ENCODE peak calls at places on chromosomes 4 and X, in nine cellular contexts. One of them, this sample, is unnamed. For H3K36me3 and H3K4me1, the result is how much of the 10 kb centered on the place peaks cover.

GRCh38 chrX:48648299-48648698 is 35.3 kb upstream of the WAS start:
- DNase-seq in tibial artery: peak
- DNase-seq in tibial nerve: peak
- DNase-seq in fibroblast of lung: peak
- DNase-seq in mesenchymal stem cell: peak
- DNase-seq in right lobe of liver: no peak
- DNase-seq in SK-N-SH: peak
- DNase-seq in CD4-positive, alpha-beta memory T cell: peak
- DNase-seq in prostate gland: no peak
- DNase-seq in this sample: peak

GRCh38 chr4:81635747-81636146 is 164.0 kb upstream of the RASGEF1B start:
- DNase-seq in tibial artery: peak
- DNase-seq in tibial nerve: peak
- DNase-seq in fibroblast of lung: no peak
- DNase-seq in mesenchymal stem cell: no peak
- DNase-seq in right lobe of liver: peak
- DNase-seq in SK-N-SH: no peak
- DNase-seq in CD4-positive, alpha-beta memory T cell: no peak
- DNase-seq in prostate gland: no peak
- DNase-seq in this sample: no peak

GRCh38 chr4:61408163-61408562 is 208.0 kb downstream of the ADGRL3 start:
- DNase-seq in tibial artery: no peak
- DNase-seq in tibial nerve: no peak
- DNase-seq in fibroblast of lung: no peak
- DNase-seq in mesenchymal stem cell: no peak
- DNase-seq in right lobe of liver: no peak
- DNase-seq in SK-N-SH: no peak
- DNase-seq in CD4-positive, alpha-beta memory T cell: no peak
- DNase-seq in prostate gland: no peak
- DNase-seq in this sample: no peak

GRCh38 chr4:6695660-6696581 is 2.2 kb downstream of the S100P start:
- DNase-seq in tibial artery: no peak
- DNase-seq in tibial nerve: no peak
- DNase-seq in fibroblast of lung: no peak
- DNase-seq in mesenchymal stem cell: peak
- DNase-seq in right lobe of liver: peak
- DNase-seq in SK-N-SH: peak
- DNase-seq in CD4-positive, alpha-beta memory T cell: peak
- DNase-seq in prostate gland: peak
- DNase-seq in this sample: no peak

GRCh38 chr4:22458112-22458511 is 57.8 kb downstream of the ADGRA3 start:
- DNase-seq in tibial artery: no peak
- DNase-seq in tibial nerve: no peak
- DNase-seq in fibroblast of lung: no peak
- DNase-seq in mesenchymal stem cell: no peak
- DNase-seq in right lobe of liver: no peak
- DNase-seq in SK-N-SH: no peak
- DNase-seq in CD4-positive, alpha-beta memory T cell: no peak
- DNase-seq in prostate gland: no peak
- DNase-seq in this sample: no peak

GRCh38 chrX:13864264-13864663 is 47.4 kb upstream of the GPM6B start:
- DNase-seq in tibial artery: no peak
- DNase-seq in tibial nerve: no peak
- DNase-seq in fibroblast of lung: peak
- DNase-seq in mesenchymal stem cell: no peak
- DNase-seq in right lobe of liver: no peak
- DNase-seq in SK-N-SH: no peak
- DNase-seq in CD4-positive, alpha-beta memory T cell: no peak
- DNase-seq in prostate gland: no peak
- DNase-seq in this sample: no peak

GRCh38 chr4:20412072-20412471 is 160.4 kb downstream of the SLIT2 start:
- DNase-seq in tibial artery: no peak
- DNase-seq in tibial nerve: no peak
- DNase-seq in fibroblast of lung: no peak
- DNase-seq in mesenchymal stem cell: no peak
- DNase-seq in right lobe of liver: no peak
- DNase-seq in SK-N-SH: no peak
- DNase-seq in CD4-positive, alpha-beta memory T cell: no peak
- DNase-seq in prostate gland: no peak
- DNase-seq in this sample: no peak

GRCh38 chr4:176814770-176815169 is 22.0 kb upstream of the VEGFC start:
- DNase-seq in tibial artery: no peak
- DNase-seq in tibial nerve: no peak
- DNase-seq in fibroblast of lung: no peak
- DNase-seq in mesenchymal stem cell: no peak
- DNase-seq in right lobe of liver: no peak
- DNase-seq in SK-N-SH: no peak
- DNase-seq in CD4-positive, alpha-beta memory T cell: no peak
- DNase-seq in prostate gland: no peak
- DNase-seq in this sample: no peak

GRCh38 chrX:152600853-152601635 is 36.7 kb upstream of the GABRQ start:
- DNase-seq in tibial artery: no peak
- DNase-seq in tibial nerve: no peak
- DNase-seq in fibroblast of lung: no peak
- DNase-seq in mesenchymal stem cell: no peak
- DNase-seq in right lobe of liver: no peak
- DNase-seq in SK-N-SH: peak
- DNase-seq in CD4-positive, alpha-beta memory T cell: no peak
- DNase-seq in prostate gland: no peak
- DNase-seq in this sample: no peak

GRCh38 chr4:78962597-78963115 is 23.4 kb upstream of the PAQR3 start:
- DNase-seq in tibial artery: no peak
- DNase-seq in tibial nerve: no peak
- DNase-seq in fibroblast of lung: peak
- DNase-seq in mesenchymal stem cell: no peak
- DNase-seq in right lobe of liver: no peak
- DNase-seq in SK-N-SH: no peak
- DNase-seq in CD4-positive, alpha-beta memory T cell: no peak
- DNase-seq in prostate gland: no peak
- DNase-seq in this sample: no peak

GRCh38 chrX:35046646-35047231 is 104.1 kb downstream of the FAM47B start:
- DNase-seq in tibial artery: no peak
- DNase-seq in tibial nerve: no peak
- DNase-seq in fibroblast of lung: no peak
- DNase-seq in mesenchymal stem cell: peak
- DNase-seq in right lobe of liver: no peak
- DNase-seq in SK-N-SH: no peak
- DNase-seq in CD4-positive, alpha-beta memory T cell: no peak
- DNase-seq in prostate gland: no peak
- DNase-seq in this sample: peak

GRCh38 chr4:169305651-169306050 is 34.9 kb upstream of the SH3RF1 start:
- DNase-seq in tibial artery: no peak
- DNase-seq in tibial nerve: no peak
- DNase-seq in fibroblast of lung: no peak
- DNase-seq in mesenchymal stem cell: peak
- DNase-seq in right lobe of liver: no peak
- DNase-seq in SK-N-SH: no peak
- DNase-seq in CD4-positive, alpha-beta memory T cell: no peak
- DNase-seq in prostate gland: no peak
- DNase-seq in this sample: no peak

GRCh38 chrX:23554304-23554703 is 113.0 kb upstream of the PRDX4 start:
- DNase-seq in tibial artery: no peak
- DNase-seq in tibial nerve: peak
- DNase-seq in fibroblast of lung: peak
- DNase-seq in mesenchymal stem cell: peak
- DNase-seq in right lobe of liver: no peak
- DNase-seq in SK-N-SH: peak
- DNase-seq in CD4-positive, alpha-beta memory T cell: no peak
- DNase-seq in prostate gland: peak
- DNase-seq in this sample: peak

GRCh38 chr4:156933633-156934258 is 37.9 kb downstream of the PDGFC start:
- DNase-seq in tibial artery: no peak
- DNase-seq in tibial nerve: no peak
- DNase-seq in fibroblast of lung: peak
- DNase-seq in mesenchymal stem cell: peak
- DNase-seq in right lobe of liver: no peak
- DNase-seq in SK-N-SH: no peak
- DNase-seq in CD4-positive, alpha-beta memory T cell: no peak
- DNase-seq in prostate gland: no peak
- DNase-seq in this sample: no peak

GRCh38 chrX:12013220-12013619 is 125.1 kb upstream of the FRMPD4 start:
- DNase-seq in tibial artery: no peak
- DNase-seq in tibial nerve: no peak
- DNase-seq in fibroblast of lung: peak
- DNase-seq in mesenchymal stem cell: peak
- DNase-seq in right lobe of liver: no peak
- DNase-seq in SK-N-SH: no peak
- DNase-seq in CD4-positive, alpha-beta memory T cell: no peak
- DNase-seq in prostate gland: no peak
- DNase-seq in this sample: peak

GRCh38 chr4:159235779-159236368 is 133.0 kb downstream of the RAPGEF2 start:
- DNase-seq in tibial artery: no peak
- DNase-seq in tibial nerve: no peak
- DNase-seq in fibroblast of lung: no peak
- DNase-seq in mesenchymal stem cell: peak
- DNase-seq in right lobe of liver: no peak
- DNase-seq in SK-N-SH: no peak
- DNase-seq in CD4-positive, alpha-beta memory T cell: no peak
- DNase-seq in prostate gland: no peak
- DNase-seq in this sample: no peak
- H3K27ac ChIP-seq in tibial artery: no peak
- H3K27ac ChIP-seq in tibial nerve: no peak
- H3K27ac ChIP-seq in fibroblast of lung: no peak
- H3K27ac ChIP-seq in mesenchymal stem cell: no peak
- H3K27ac ChIP-seq in right lobe of liver: no peak
- H3K27ac ChIP-seq in SK-N-SH: no peak
- H3K27ac ChIP-seq in CD4-positive, alpha-beta memory T cell: no peak
- H3K27ac ChIP-seq in prostate gland: no peak
- H3K27ac ChIP-seq in this sample: no peak

GRCh38 chr4:139039044-139039443 is 23.5 kb downstream of the NOCT start:
- DNase-seq in tibial artery: no peak
- DNase-seq in tibial nerve: no peak
- DNase-seq in fibroblast of lung: no peak
- DNase-seq in mesenchymal stem cell: no peak
- DNase-seq in right lobe of liver: no peak
- DNase-seq in SK-N-SH: no peak
- DNase-seq in CD4-positive, alpha-beta memory T cell: no peak
- DNase-seq in prostate gland: no peak
- DNase-seq in this sample: no peak

DNA sequence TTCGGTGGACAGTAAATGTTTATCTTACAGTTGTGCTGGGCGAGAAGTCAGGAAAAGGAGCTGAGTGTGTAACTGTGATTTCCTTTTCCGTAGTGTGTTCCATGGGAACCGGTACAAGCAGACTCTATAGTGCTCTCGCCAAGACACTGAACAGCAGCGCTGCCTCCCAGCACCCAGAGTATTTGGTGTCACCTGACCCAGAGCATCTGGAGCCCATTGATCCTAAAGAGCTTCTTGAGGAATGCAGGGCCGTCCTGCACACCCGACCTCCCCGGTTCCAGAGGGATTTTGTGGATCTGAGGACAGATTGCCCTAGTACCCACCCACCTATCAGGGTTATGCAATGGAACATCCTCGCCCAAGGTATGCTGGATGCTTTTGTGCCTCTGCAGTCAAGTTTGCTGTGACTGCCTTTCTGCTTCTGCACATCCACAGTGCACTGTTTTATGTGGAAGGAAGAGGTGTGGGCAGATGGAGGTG is 27.4 kb downstream of the NOCT start:
- DNase-seq in tibial artery: no peak
- DNase-seq in tibial nerve: peak
- DNase-seq in fibroblast of lung: peak
- DNase-seq in mesenchymal stem cell: no peak
- DNase-seq in right lobe of liver: no peak
- DNase-seq in SK-N-SH: no peak
- DNase-seq in CD4-positive, alpha-beta memory T cell: no peak
- DNase-seq in prostate gland: no peak
- DNase-seq in this sample: no peak
- H3K36me3 ChIP-seq in tibial artery: under half
- H3K36me3 ChIP-seq in tibial nerve: under half
- H3K36me3 ChIP-seq in fibroblast of lung: under half
- H3K36me3 ChIP-seq in mesenchymal stem cell: under half
- H3K36me3 ChIP-seq in right lobe of liver: under half
- H3K36me3 ChIP-seq in SK-N-SH: under half
- H3K36me3 ChIP-seq in CD4-positive, alpha-beta memory T cell: under half
- H3K36me3 ChIP-seq in prostate gland: under half
- H3K36me3 ChIP-seq in this sample: half or more

GRCh38 chr4:13264126-13264525 is 220.0 kb downstream of the RAB28 start:
- DNase-seq in tibial artery: no peak
- DNase-seq in tibial nerve: no peak
- DNase-seq in fibroblast of lung: no peak
- DNase-seq in mesenchymal stem cell: peak
- DNase-seq in right lobe of liver: no peak
- DNase-seq in SK-N-SH: no peak
- DNase-seq in CD4-positive, alpha-beta memory T cell: no peak
- DNase-seq in prostate gland: no peak
- DNase-seq in this sample: no peak

GRCh38 chr4:13268713-13269112 is 215.4 kb downstream of the RAB28 start:
- DNase-seq in tibial artery: no peak
- DNase-seq in tibial nerve: no peak
- DNase-seq in fibroblast of lung: no peak
- DNase-seq in mesenchymal stem cell: no peak
- DNase-seq in right lobe of liver: no peak
- DNase-seq in SK-N-SH: no peak
- DNase-seq in CD4-positive, alpha-beta memory T cell: no peak
- DNase-seq in prostate gland: no peak
- DNase-seq in this sample: no peak

GRCh38 chr4:13266687-13267086 is 217.5 kb downstream of the RAB28 start:
- DNase-seq in tibial artery: no peak
- DNase-seq in tibial nerve: no peak
- DNase-seq in fibroblast of lung: no peak
- DNase-seq in mesenchymal stem cell: peak
- DNase-seq in right lobe of liver: no peak
- DNase-seq in SK-N-SH: no peak
- DNase-seq in CD4-positive, alpha-beta memory T cell: no peak
- DNase-seq in prostate gland: no peak
- DNase-seq in this sample: peak

GRCh38 chr4:13267091-13267490 is 217.0 kb downstream of the RAB28 start:
- DNase-seq in tibial artery: no peak
- DNase-seq in tibial nerve: no peak
- DNase-seq in fibroblast of lung: no peak
- DNase-seq in mesenchymal stem cell: peak
- DNase-seq in right lobe of liver: no peak
- DNase-seq in SK-N-SH: no peak
- DNase-seq in CD4-positive, alpha-beta memory T cell: no peak
- DNase-seq in prostate gland: no peak
- DNase-seq in this sample: peak

GRCh38 chr4:13268165-13268564 is 216.0 kb downstream of the RAB28 start:
- DNase-seq in tibial artery: no peak
- DNase-seq in tibial nerve: no peak
- DNase-seq in fibroblast of lung: no peak
- DNase-seq in mesenchymal stem cell: no peak
- DNase-seq in right lobe of liver: no peak
- DNase-seq in SK-N-SH: no peak
- DNase-seq in CD4-positive, alpha-beta memory T cell: no peak
- DNase-seq in prostate gland: no peak
- DNase-seq in this sample: no peak
- H3K4me1 ChIP-seq in tibial artery: under half
- H3K4me1 ChIP-seq in tibial nerve: under half
- H3K4me1 ChIP-seq in fibroblast of lung: under half
- H3K4me1 ChIP-seq in mesenchymal stem cell: under half
- H3K4me1 ChIP-seq in right lobe of liver: under half
- H3K4me1 ChIP-seq in SK-N-SH: under half
- H3K4me1 ChIP-seq in CD4-positive, alpha-beta memory T cell: under half
- H3K4me1 ChIP-seq in prostate gland: under half
- H3K4me1 ChIP-seq in this sample: half or more

DNA sequence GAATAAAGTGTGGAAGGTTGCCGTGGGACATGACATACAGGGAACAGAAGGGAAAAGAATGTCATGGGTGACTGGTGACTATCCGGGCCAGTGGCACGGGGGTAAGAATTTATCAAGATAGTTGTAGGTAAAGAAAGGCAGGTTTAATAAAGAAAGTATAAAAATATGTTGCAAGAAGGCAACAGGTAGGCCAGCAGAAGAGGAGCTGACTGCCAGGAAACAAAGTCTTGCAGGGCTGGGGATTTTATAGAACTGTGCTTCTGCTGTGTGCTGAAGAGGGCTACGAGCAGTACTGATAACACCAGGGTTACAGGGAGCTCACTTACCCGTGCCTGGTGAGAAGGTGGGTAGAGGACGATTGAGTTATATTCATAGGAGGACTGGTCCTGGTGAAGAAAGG is 31.8 kb upstream of the TLR3 start:
- DNase-seq in tibial artery: no peak
- DNase-seq in tibial nerve: no peak
- DNase-seq in fibroblast of lung: no peak
- DNase-seq in mesenchymal stem cell: no peak
- DNase-seq in right lobe of liver: no peak
- DNase-seq in SK-N-SH: no peak
- DNase-seq in CD4-positive, alpha-beta memory T cell: no peak
- DNase-seq in prostate gland: no peak
- DNase-seq in this sample: no peak
- H3K27ac ChIP-seq in tibial artery: no peak
- H3K27ac ChIP-seq in tibial nerve: no peak
- H3K27ac ChIP-seq in fibroblast of lung: no peak
- H3K27ac ChIP-seq in mesenchymal stem cell: no peak
- H3K27ac ChIP-seq in right lobe of liver: no peak
- H3K27ac ChIP-seq in SK-N-SH: no peak
- H3K27ac ChIP-seq in CD4-positive, alpha-beta memory T cell: no peak
- H3K27ac ChIP-seq in prostate gland: no peak
- H3K27ac ChIP-seq in this sample: no peak